ENCODE peak calls at places on chromosomes 7 and 10, in seven cellular contexts. One of them, this sample, is unnamed.

GRCh38 chr10:8410506-8410905 is 356.0 kb downstream of the GATA3 start:
- DNase-seq in HCT116: no peak
- DNase-seq in A549: no peak
- DNase-seq in GM12878: no peak
- DNase-seq in HepG2: no peak
- DNase-seq in endothelial cell of umbilical vein: no peak
- DNase-seq in H1: no peak
- DNase-seq in this sample: no peak

GRCh38 chr7:4245135-4245865 is 436.8 kb upstream of the FOXK1 start:
- DNase-seq in HCT116: no peak
- DNase-seq in A549: no peak
- DNase-seq in GM12878: no peak
- DNase-seq in HepG2: no peak
- DNase-seq in endothelial cell of umbilical vein: no peak
- DNase-seq in H1: no peak
- DNase-seq in this sample: no peak

GRCh38 chr10:100186813-100187212 is 984 bp upstream of the ERLIN1 start:
- DNase-seq in HCT116: peak; percentile 16
- DNase-seq in A549: no peak
- DNase-seq in GM12878: no peak
- DNase-seq in HepG2: no peak
- DNase-seq in endothelial cell of umbilical vein: no peak
- DNase-seq in H1: no peak
- DNase-seq in this sample: peak; percentile 79

GRCh38 chr7:104628017-104628416 is 299.6 kb downstream of the LHFPL3 start:
- DNase-seq in HCT116: no peak
- DNase-seq in A549: no peak
- DNase-seq in GM12878: no peak
- DNase-seq in HepG2: no peak
- DNase-seq in endothelial cell of umbilical vein: no peak
- DNase-seq in H1: no peak
- DNase-seq in this sample: no peak

GRCh38 chr7:6258440-6259182 is 13.8 kb downstream of the CYTH3 start:
- DNase-seq in HCT116: no peak
- DNase-seq in A549: no peak
- DNase-seq in GM12878: no peak
- DNase-seq in HepG2: no peak
- DNase-seq in endothelial cell of umbilical vein: peak; percentile 61
- DNase-seq in H1: no peak
- DNase-seq in this sample: peak; percentile 64

GRCh38 chr10:110311357-110311949 is 6.7 kb upstream of the SMNDC1 start:
- DNase-seq in HCT116: peak; percentile 80
- DNase-seq in A549: peak; percentile 54
- DNase-seq in GM12878: peak; percentile 47
- DNase-seq in HepG2: peak; percentile 42
- DNase-seq in endothelial cell of umbilical vein: peak; percentile 65
- DNase-seq in H1: no peak
- DNase-seq in this sample: peak; percentile 68

GRCh38 chr10:120131183-120131582 is 238.7 kb downstream of the SEC23IP start:
- DNase-seq in HCT116: no peak
- DNase-seq in A549: no peak
- DNase-seq in GM12878: no peak
- DNase-seq in HepG2: no peak
- DNase-seq in endothelial cell of umbilical vein: peak; percentile 19
- DNase-seq in H1: peak; percentile 29
- DNase-seq in this sample: peak; percentile 46

GRCh38 chr10:88437411-88437810 is 145.7 kb downstream of the RNLS start:
- DNase-seq in HCT116: no peak
- DNase-seq in A549: peak; percentile 8
- DNase-seq in GM12878: no peak
- DNase-seq in HepG2: no peak
- DNase-seq in endothelial cell of umbilical vein: no peak
- DNase-seq in H1: no peak
- DNase-seq in this sample: no peak

GRCh38 chr10:24465899-24466615 is 257.1 kb downstream of the KIAA1217 start:
- DNase-seq in HCT116: peak; percentile 77
- DNase-seq in A549: peak; percentile 89
- DNase-seq in GM12878: peak; percentile 45
- DNase-seq in HepG2: peak; percentile 92
- DNase-seq in endothelial cell of umbilical vein: no peak
- DNase-seq in H1: no peak
- DNase-seq in this sample: peak; percentile 86

GRCh38 chr10:99964791-99965190 is 45.0 kb downstream of the DNMBP start:
- DNase-seq in HCT116: no peak
- DNase-seq in A549: no peak
- DNase-seq in GM12878: no peak
- DNase-seq in HepG2: no peak
- DNase-seq in endothelial cell of umbilical vein: peak; percentile 74
- DNase-seq in H1: no peak
- DNase-seq in this sample: no peak

GRCh38 chr7:28106316-28106957 is 74.2 kb downstream of the JAZF1 start:
- DNase-seq in HCT116: no peak
- DNase-seq in A549: no peak
- DNase-seq in GM12878: no peak
- DNase-seq in HepG2: no peak
- DNase-seq in endothelial cell of umbilical vein: no peak
- DNase-seq in H1: no peak
- DNase-seq in this sample: no peak

GRCh38 chr7:47803029-47803428 is 145.2 kb downstream of the PKD1L1 start:
- DNase-seq in HCT116: no peak
- DNase-seq in A549: no peak
- DNase-seq in GM12878: no peak
- DNase-seq in HepG2: peak; percentile 75
- DNase-seq in endothelial cell of umbilical vein: no peak
- DNase-seq in H1: no peak
- DNase-seq in this sample: no peak

GRCh38 chr10:10589540-10589939 is 428.1 kb upstream of the CELF2 start:
- DNase-seq in HCT116: no peak
- DNase-seq in A549: no peak
- DNase-seq in GM12878: no peak
- DNase-seq in HepG2: no peak
- DNase-seq in endothelial cell of umbilical vein: peak; percentile 56
- DNase-seq in H1: no peak
- DNase-seq in this sample: no peak

GRCh38 chr10:20237091-20237570 is 420.9 kb downstream of the PLXDC2 start:
- DNase-seq in HCT116: no peak
- DNase-seq in A549: no peak
- DNase-seq in GM12878: no peak
- DNase-seq in HepG2: no peak
- DNase-seq in endothelial cell of umbilical vein: no peak
- DNase-seq in H1: no peak
- DNase-seq in this sample: no peak

GRCh38 chr10:15725603-15726002 is 5.9 kb upstream of the ITGA8 start:
- DNase-seq in HCT116: peak; percentile 27
- DNase-seq in A549: peak; percentile 44
- DNase-seq in GM12878: no peak
- DNase-seq in HepG2: peak; percentile 39
- DNase-seq in endothelial cell of umbilical vein: peak; percentile 49
- DNase-seq in H1: no peak
- DNase-seq in this sample: peak; percentile 41

GRCh38 chr10:3426190-3426845 is 253.7 kb upstream of the PITRM1 start:
- DNase-seq in HCT116: no peak
- DNase-seq in A549: no peak
- DNase-seq in GM12878: no peak
- DNase-seq in HepG2: peak; percentile 2
- DNase-seq in endothelial cell of umbilical vein: peak; percentile 96
- DNase-seq in H1: no peak
- DNase-seq in this sample: no peak

GRCh38 chr7:150359918-150360681 is 8.5 kb upstream of the REPIN1 start:
- DNase-seq in HCT116: no peak
- DNase-seq in A549: no peak
- DNase-seq in GM12878: no peak
- DNase-seq in HepG2: no peak
- DNase-seq in endothelial cell of umbilical vein: no peak
- DNase-seq in H1: no peak
- DNase-seq in this sample: peak; percentile 16

GRCh38 chr7:90244909-90245841 is at the start of gene CFAP69:
- DNase-seq in HCT116: peak; percentile 73
- DNase-seq in A549: peak; percentile 89
- DNase-seq in GM12878: peak; percentile 46
- DNase-seq in HepG2: peak; percentile 78
- DNase-seq in endothelial cell of umbilical vein: peak; percentile 86
- DNase-seq in H1: peak; percentile 85
- DNase-seq in this sample: peak; percentile 90
- TF ChIP-seq POLR2A in HCT116: peak; percentile 61
- TF ChIP-seq POLR2A in A549: peak; percentile 79
- TF ChIP-seq POLR2A in GM12878: peak; percentile 31
- TF ChIP-seq POLR2A in HepG2: peak; percentile 82
- TF ChIP-seq POLR2A in endothelial cell of umbilical vein: no peak
- TF ChIP-seq POLR2A in H1: no peak
- TF ChIP-seq POLR2A in this sample: no peak

DNA sequence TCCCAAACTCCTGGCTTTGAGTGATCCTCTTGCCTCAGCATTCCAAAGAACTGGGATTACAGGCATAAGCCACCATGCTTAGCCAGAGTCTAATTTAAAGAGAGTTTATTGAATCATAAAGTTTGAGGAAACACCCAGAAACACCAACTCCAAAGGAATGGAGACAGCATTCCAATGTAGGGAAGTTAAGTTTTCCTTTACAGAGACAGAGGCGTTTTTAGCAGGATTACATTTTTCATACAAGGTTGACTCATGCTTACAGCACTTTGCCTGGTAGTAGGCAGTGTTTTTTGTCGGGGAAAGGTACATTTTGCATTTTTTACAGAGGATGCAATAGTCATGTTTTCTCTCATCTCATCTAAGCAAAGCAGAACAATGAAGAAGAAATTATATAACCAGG is 18.9 kb upstream of the OPN4 start:
- DNase-seq in HCT116: no peak
- DNase-seq in A549: no peak
- DNase-seq in GM12878: no peak
- DNase-seq in HepG2: no peak
- DNase-seq in endothelial cell of umbilical vein: no peak
- DNase-seq in H1: no peak
- DNase-seq in this sample: no peak
- TF ChIP-seq MAX in HCT116: no peak
- TF ChIP-seq MAX in A549: no peak
- TF ChIP-seq MAX in GM12878: no peak
- TF ChIP-seq MAX in HepG2: no peak
- TF ChIP-seq MAX in endothelial cell of umbilical vein: no peak
- TF ChIP-seq MAX in H1: no peak
- TF ChIP-seq MAX in this sample: no peak

GRCh38 chr10:114526497-114527238 is 122.4 kb upstream of the AFAP1L2 start:
- DNase-seq in HCT116: peak; percentile 95
- DNase-seq in A549: peak; percentile 96
- DNase-seq in GM12878: peak; percentile 95
- DNase-seq in HepG2: peak; percentile 88
- DNase-seq in endothelial cell of umbilical vein: peak; percentile 97
- DNase-seq in H1: peak; percentile 83
- DNase-seq in this sample: peak; percentile 95
- TF ChIP-seq POLR2A in HCT116: peak; percentile 98
- TF ChIP-seq POLR2A in A549: peak; percentile 80
- TF ChIP-seq POLR2A in GM12878: peak; percentile 90
- TF ChIP-seq POLR2A in HepG2: peak; percentile 91
- TF ChIP-seq POLR2A in endothelial cell of umbilical vein: peak; percentile 69
- TF ChIP-seq POLR2A in H1: peak; percentile 66
- TF ChIP-seq POLR2A in this sample: peak; percentile 76

DNA sequence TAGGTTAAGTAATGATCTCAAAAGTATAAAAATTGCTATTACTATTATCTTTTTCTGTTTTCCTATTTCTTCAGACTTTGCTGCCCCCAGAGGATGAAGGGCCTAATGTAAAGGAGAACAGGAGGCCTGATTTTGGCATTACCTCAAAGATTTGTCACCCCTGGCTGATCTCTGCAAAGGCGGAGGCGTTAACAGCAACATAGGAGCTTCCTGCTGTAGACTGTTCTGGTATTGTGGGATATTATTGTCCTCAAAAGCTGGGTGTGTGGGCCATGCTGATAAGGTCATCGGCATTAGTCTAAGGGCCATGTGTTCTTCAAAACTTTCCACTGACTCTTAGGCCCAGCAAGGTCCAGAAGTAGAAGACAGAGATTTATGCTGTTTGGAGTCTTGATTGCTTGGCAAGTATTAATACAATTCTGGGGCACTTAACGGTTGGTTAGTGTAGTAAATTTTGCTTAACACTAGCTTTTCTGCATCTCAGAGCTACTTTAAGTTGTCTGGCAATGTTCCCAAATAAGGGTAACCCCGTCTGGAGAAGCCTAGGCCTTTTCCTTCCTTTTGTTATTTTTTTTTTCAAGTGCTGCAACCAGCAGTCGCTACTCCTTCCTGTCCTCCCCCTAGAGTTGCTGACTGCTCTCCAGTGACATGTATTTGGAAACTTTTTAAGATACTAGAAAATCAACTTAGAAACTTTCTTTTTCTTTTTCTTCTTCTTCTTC is 14.0 kb upstream of the ENTPD1 start:
- DNase-seq in HCT116: no peak
- DNase-seq in A549: no peak
- DNase-seq in GM12878: peak; percentile 60
- DNase-seq in HepG2: no peak
- DNase-seq in endothelial cell of umbilical vein: peak; percentile 98
- DNase-seq in H1: no peak
- DNase-seq in this sample: no peak
- TF ChIP-seq MAX in HCT116: no peak
- TF ChIP-seq MAX in A549: no peak
- TF ChIP-seq MAX in GM12878: no peak
- TF ChIP-seq MAX in HepG2: no peak
- TF ChIP-seq MAX in endothelial cell of umbilical vein: peak; percentile 27
- TF ChIP-seq MAX in H1: no peak
- TF ChIP-seq MAX in this sample: no peak

GRCh38 chr7:73557397-73558257 is at the start of gene BCL7B:
- DNase-seq in HCT116: peak; percentile 32
- DNase-seq in A549: peak; percentile 97
- DNase-seq in GM12878: no peak
- DNase-seq in HepG2: peak; percentile 44
- DNase-seq in endothelial cell of umbilical vein: peak; percentile 69
- DNase-seq in H1: peak; percentile 38
- DNase-seq in this sample: peak; percentile 84
- TF ChIP-seq POLR2A in HCT116: peak; percentile 50
- TF ChIP-seq POLR2A in A549: peak; percentile 71
- TF ChIP-seq POLR2A in GM12878: peak; percentile 85
- TF ChIP-seq POLR2A in HepG2: peak; percentile 67
- TF ChIP-seq POLR2A in endothelial cell of umbilical vein: peak; percentile 76
- TF ChIP-seq POLR2A in H1: peak; percentile 84
- TF ChIP-seq POLR2A in this sample: peak; percentile 81

GRCh38 chr10:131658476-131659110 is 242.2 kb upstream of the PPP2R2D start:
- DNase-seq in HCT116: no peak
- DNase-seq in A549: no peak
- DNase-seq in GM12878: no peak
- DNase-seq in HepG2: no peak
- DNase-seq in endothelial cell of umbilical vein: no peak
- DNase-seq in H1: no peak
- DNase-seq in this sample: no peak
- TF ChIP-seq MAX in HCT116: no peak
- TF ChIP-seq MAX in A549: no peak
- TF ChIP-seq MAX in GM12878: no peak
- TF ChIP-seq MAX in HepG2: no peak
- TF ChIP-seq MAX in endothelial cell of umbilical vein: no peak
- TF ChIP-seq MAX in H1: no peak
- TF ChIP-seq MAX in this sample: no peak

GRCh38 chr10:11823122-11823988 is at the start of gene PROSER2:
- DNase-seq in HCT116: peak; percentile 27
- DNase-seq in A549: peak; percentile 67
- DNase-seq in GM12878: no peak
- DNase-seq in HepG2: no peak
- DNase-seq in endothelial cell of umbilical vein: peak; percentile 70
- DNase-seq in H1: no peak
- DNase-seq in this sample: peak; percentile 47
- TF ChIP-seq POLR2A in HCT116: peak; percentile 75
- TF ChIP-seq POLR2A in A549: peak; percentile 80
- TF ChIP-seq POLR2A in GM12878: peak; percentile 54
- TF ChIP-seq POLR2A in HepG2: peak; percentile 83
- TF ChIP-seq POLR2A in endothelial cell of umbilical vein: peak; percentile 81
- TF ChIP-seq POLR2A in H1: no peak
- TF ChIP-seq POLR2A in this sample: no peak